ENCODE peak calls at places on chromosomes 2 and 18, in four cellular contexts. Z, I, R and S are unnamed samples.

GRCh38 chr2:205609036-205609607 is 73.2 kb upstream of the NRP2 start:
- DNase-seq in Z (no peak), I (no peak), R (no peak), S (no peak)

GRCh38 chr2:73850009-73850408 is 21.2 kb downstream of the STAMBP start:
- DNase-seq in I (no peak), Z (no peak), R (no peak), S (no peak)

GRCh38 chr2:17429130-17429529 is 89.1 kb downstream of the RAD51AP2 start:
- DNase-seq in I (no peak), R (no peak), Z (no peak), S (no peak)

GRCh38 chr2:66494708-66495107 is 59.8 kb downstream of the MEIS1 start:
- DNase-seq in Z (no peak), I (no peak), R (no peak), S (no peak)

GRCh38 chr18:43060020-43060419 is 55.5 kb downstream of the RIT2 start:
- DNase-seq in R (no peak), I (no peak), Z (no peak), S (no peak)

GRCh38 chr2:74481432-74481831 is 1.4 kb downstream of the CCDC142 start:
- DNase-seq in I (no peak), Z (no peak), R (no peak), S (no peak)

GRCh38 chr2:119756837-119757236 is 2.9 kb upstream of the PTPN4 start:
- DNase-seq in Z (no peak), I (no peak), R (no peak), S (no peak)

GRCh38 chr2:59449264-59449663 is 1104.2 kb downstream of the BCL11A start:
- DNase-seq in Z (no peak), R (peak), I (no peak), S (no peak)

GRCh38 chr2:63029058-63029457 is 21.6 kb upstream of the OTX1 start:
- DNase-seq in I (no peak), R (no peak), Z (no peak), S (no peak)

GRCh38 chr2:170235860-170236638 is 58.1 kb downstream of the MYO3B start:
- DNase-seq in R (peak), I (peak), Z (no peak), S (peak)

GRCh38 chr2:158038906-158039305 is 62.8 kb upstream of the UPP2 start:
- DNase-seq in R (no peak), Z (no peak), I (no peak), S (no peak)

GRCh38 chr2:9594361-9595063 is 36.3 kb downstream of the YWHAQ start:
- DNase-seq in I (no peak), R (no peak), Z (no peak), S (no peak)

GRCh38 chr2:46332686-46333281 is 35.6 kb downstream of the EPAS1 start:
- DNase-seq in Z (no peak), R (no peak), I (no peak), S (no peak)

GRCh38 chr2:165293439-165294420 is 54.5 kb downstream of the SCN2A start:
- DNase-seq in I (peak), R (peak), Z (peak), S (peak)

GRCh38 chr2:218961229-218961628 is 1.8 kb downstream of the CDK5R2 start:
- DNase-seq in R (no peak), Z (no peak), I (no peak), S (no peak)

GRCh38 chr2:218959761-218960195 is 312 bp downstream of the CDK5R2 start:
- DNase-seq in R (no peak), I (no peak), Z (no peak), S (no peak)

GRCh38 chr2:218961651-218962570 is 2.4 kb downstream of the CDK5R2 start:
- DNase-seq in R (no peak), Z (no peak), I (peak), S (no peak)

GRCh38 chr2:218959141-218959731 is at the start of gene CDK5R2:
- DNase-seq in R (peak), I (peak), Z (peak), S (peak)

DNA sequence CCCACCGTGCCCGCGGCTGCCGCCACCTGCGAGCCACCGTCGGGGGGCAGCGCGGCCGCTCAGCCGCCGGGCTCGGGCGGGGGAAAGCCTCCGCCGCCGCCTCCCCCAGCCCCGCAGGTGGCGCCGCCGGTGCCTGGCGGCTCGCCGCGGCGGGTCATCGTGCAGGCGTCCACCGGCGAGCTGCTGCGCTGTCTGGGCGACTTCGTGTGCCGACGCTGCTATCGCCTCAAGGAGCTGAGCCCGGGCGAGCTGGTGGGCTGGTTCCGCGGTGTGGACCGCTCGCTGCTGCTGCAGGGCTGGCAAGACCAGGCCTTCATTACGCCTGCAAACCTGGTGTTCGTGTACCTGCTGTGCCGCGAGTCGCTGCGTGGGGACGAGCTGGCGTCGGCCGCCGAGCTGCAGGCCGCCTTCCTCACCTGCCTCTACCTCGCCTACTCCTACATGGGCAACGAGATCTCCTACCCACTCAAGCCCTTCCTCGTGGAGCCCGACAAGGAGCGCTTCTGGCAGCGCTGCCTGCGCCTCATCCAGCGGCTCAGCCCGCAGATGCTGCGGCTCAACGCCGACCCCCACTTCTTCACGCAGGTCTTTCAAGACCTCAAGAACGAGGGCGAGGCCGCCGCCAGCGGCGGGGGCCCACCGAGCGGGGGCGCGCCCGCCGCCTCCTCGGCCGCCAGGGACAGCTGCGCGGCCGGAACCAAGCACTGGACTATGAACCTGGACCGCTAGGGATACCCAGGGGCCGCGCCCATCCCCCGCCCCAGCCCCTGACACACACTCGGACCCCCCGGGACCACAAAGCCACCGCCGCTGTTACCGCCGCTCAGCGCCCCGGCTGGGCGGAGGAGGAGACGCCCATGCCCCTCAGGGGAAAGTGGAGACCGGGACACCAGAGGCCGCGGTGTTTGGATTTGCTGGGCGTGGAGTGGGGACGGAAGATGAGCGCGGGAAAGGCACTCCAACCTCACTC is 1.0 kb downstream of the CDK5R2 start:
- DNase-seq in I (no peak), Z (no peak), R (no peak), S (no peak)
- TF ChIP-seq SPI1 in I (no peak), Z (no peak), R (no peak), S (no peak)

GRCh38 chr18:13582283-13582682 is 144.1 kb downstream of the FAM210A start:
- DNase-seq in I (no peak), R (no peak), Z (no peak), S (no peak)
- TF ChIP-seq POLR2AphosphoS5 in I (no peak), R (no peak), Z (no peak), S (no peak)

GRCh38 chr18:12376034-12376717 is 851 bp downstream of the AFG3L2 start:
- DNase-seq in R (peak), Z (no peak), I (no peak), S (no peak)
- TF ChIP-seq SPI1 in R (no peak), Z (no peak), I (no peak), S (no peak)

DNA sequence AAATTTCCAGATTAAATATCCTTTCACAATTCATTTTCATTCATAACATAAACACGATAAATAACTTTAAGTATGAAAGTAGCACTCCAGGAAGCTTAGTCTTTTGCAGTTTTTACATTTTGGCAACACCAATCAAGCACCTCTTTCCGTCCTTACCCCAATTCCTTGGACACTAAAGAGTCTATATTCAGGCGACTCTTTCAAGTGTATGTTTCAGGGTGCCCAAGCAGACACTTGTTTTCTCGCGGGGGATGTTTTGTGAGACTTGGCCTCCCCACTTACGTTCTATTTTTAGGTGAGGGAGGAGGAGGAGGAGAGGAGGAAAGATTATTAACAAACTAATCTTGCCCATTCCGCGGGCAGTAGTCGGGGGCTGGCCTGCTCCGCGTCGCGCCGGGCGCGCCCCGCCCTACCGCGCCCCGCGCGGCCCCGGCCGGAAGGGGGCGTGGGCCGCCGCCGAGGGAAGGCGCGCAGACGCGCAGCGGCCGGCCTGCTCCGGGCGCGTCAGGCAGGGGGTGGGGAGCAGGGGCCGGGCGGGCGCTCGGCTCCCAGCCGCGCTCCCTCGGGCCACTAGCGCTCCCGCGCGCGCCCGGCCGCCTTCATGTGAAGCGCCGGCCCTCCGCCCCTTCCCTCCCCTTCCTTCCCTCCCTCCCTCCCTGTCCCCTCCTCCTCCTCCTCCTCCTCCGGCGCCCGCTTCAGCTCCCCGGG is at the start of gene ITPRID2:
- DNase-seq in R (peak), Z (no peak), I (peak), S (peak)
- TF ChIP-seq POLR2AphosphoS5 in R (no peak), Z (no peak), I (no peak), S (no peak)